ENCODE peak calls at places on chromosomes 13 and 19, in ten cellular contexts. S is activated B cell treated with CpG ODN at 0.5 μM for 24 hours; V is GF-D8; U is NCI-H446 treated with DMSO at 0.1 percent for 48 hours; L is activated CD4-positive, CD25-positive, alpha-beta regulatory T cell; T is psoas muscle; R is NCI-H187; Y is non-pigmented ciliary epithelial cell; M is stimulated activated CD4-positive, alpha-beta T cell treated with anti-CD3 and anti-CD28 coated beads, Interleukin-1b, Interleukin-23, amount 100 ng/mL, for 24 hours; I is uterus. N is an unnamed sample.
A peak's percentile ranks its signal among the peaks of the same experiment; 100 is the strongest.

GRCh38 chr13:23325191-23325590 is 108.3 kb downstream of the SACS start:
- DNase-seq in Y (no peak), T (no peak), R (no peak), U (no peak), M (no peak), I (no peak), V (no peak), L (no peak), S (no peak), N (no peak)

GRCh38 chr19:17931532-17932191 is 1.2 kb upstream of the CCDC124 start:
- DNase-seq in R (no peak), L (no peak), M (no peak), Y (no peak), S (no peak), V (no peak), U (no peak), I (no peak), T (no peak), N (no peak)

GRCh38 chr19:55877211-55877610 is 40.9 kb downstream of the NLRP4 start:
- DNase-seq in S (no peak), U (no peak), M (no peak), V (no peak), Y (no peak), T (no peak), I (no peak), L (no peak), R (no peak), N (no peak)

GRCh38 chr13:24002206-24002815 is 105.0 kb upstream of the C1QTNF9B start:
- DNase-seq in T (no peak), I (no peak), S (no peak), Y (no peak), U (no peak), M (no peak), R (no peak), V (no peak), L (no peak), N (no peak)

GRCh38 chr19:19171821-19172532 is 1.9 kb upstream of the MEF2B start:
- DNase-seq in U (no peak), S (no peak), R (no peak), V (peak; percentile 26), Y (peak; percentile 14), M (no peak), L (no peak), T (peak; percentile 83), I (no peak), N (no peak)

GRCh38 chr13:73248711-73249580 is 190.1 kb downstream of the KLF5 start:
- DNase-seq in V (no peak), L (no peak), M (no peak), T (no peak), U (no peak), Y (no peak), R (no peak), I (no peak), S (no peak), N (no peak)

GRCh38 chr13:111401755-111402154 is 81.3 kb downstream of the TEX29 start:
- DNase-seq in R (no peak), L (no peak), V (no peak), S (no peak), Y (no peak), T (no peak), I (no peak), U (no peak), M (no peak), N (no peak)

GRCh38 chr19:6773323-6773931 is 919 bp downstream of the VAV1 start:
- DNase-seq in S (peak; percentile 60), L (peak; percentile 15), I (no peak), U (no peak), V (peak; percentile 76), R (no peak), M (peak; percentile 35), Y (no peak), T (peak; percentile 60), N (no peak)

GRCh38 chr13:40589285-40590109 is 76.9 kb downstream of the FOXO1 start:
- DNase-seq in U (peak; percentile 44), Y (peak; percentile 40), L (no peak), T (peak; percentile 62), R (no peak), I (no peak), S (no peak), V (peak; percentile 98), M (no peak), N (peak; percentile 70)

GRCh38 chr19:10318807-10319426 is 3.1 kb upstream of the FDX2 start:
- DNase-seq in I (no peak), L (no peak), T (no peak), S (no peak), R (no peak), V (no peak), M (no peak), U (no peak), Y (no peak), N (no peak)

GRCh38 chr19:35295792-35296462 is 4.0 kb downstream of the MAG start:
- DNase-seq in S (peak; percentile 50), T (no peak), U (no peak), L (no peak), V (no peak), Y (no peak), R (no peak), M (no peak), I (no peak), N (no peak)

GRCh38 chr13:97976551-97977375 is 23.3 kb downstream of the IPO5 start:
- DNase-seq in S (no peak), U (no peak), I (no peak), L (no peak), Y (no peak), V (no peak), R (no peak), M (peak; percentile 2), T (peak; percentile 94), N (peak; percentile 36)

GRCh38 chr13:22198656-22199217 is 527.9 kb downstream of the FGF9 start:
- DNase-seq in L (no peak), T (no peak), U (no peak), R (no peak), I (no peak), S (no peak), Y (no peak), M (no peak), V (no peak), N (no peak)

GRCh38 chr13:35891973-35892441 is 239.2 kb downstream of the DCLK1 start:
- DNase-seq in M (no peak), T (no peak), L (no peak), Y (no peak), R (no peak), S (no peak), V (no peak), U (no peak), I (no peak), N (no peak)

GRCh38 chr19:37763488-37763887 is 15.9 kb downstream of the ZNF573 start:
- DNase-seq in U (no peak), I (no peak), Y (no peak), M (no peak), L (no peak), S (no peak), T (no peak), V (no peak), R (no peak), N (no peak)

GRCh38 chr19:28508666-28509065 is 704.3 kb downstream of the UQCRFS1 start:
- DNase-seq in R (no peak), L (no peak), S (no peak), M (no peak), Y (no peak), T (peak; percentile 53), V (no peak), I (no peak), U (no peak), N (no peak)

GRCh38 chr19:3975144-3975543 is 4.2 kb upstream of the DAPK3 start:
- DNase-seq in L (no peak), U (no peak), T (no peak), M (no peak), R (no peak), I (no peak), Y (no peak), S (no peak), V (no peak), N (no peak)

GRCh38 chr19:33624586-33625153 is 2.9 kb downstream of the CHST8 start:
- DNase-seq in V (no peak), L (no peak), S (no peak), I (no peak), T (no peak), R (no peak), Y (no peak), U (no peak), M (no peak), N (no peak)

GRCh38 chr19:7928741-7929701 is 3.1 kb upstream of the CTXN1 start:
- DNase-seq in Y (peak; percentile 40), S (peak; percentile 49), V (no peak), U (no peak), I (peak; percentile 88), L (no peak), T (peak; percentile 74), R (no peak), M (no peak), N (no peak)

GRCh38 chr13:42821437-42821836 is 40.1 kb downstream of the FAM216B start:
- DNase-seq in Y (peak; percentile 50), T (no peak), L (no peak), M (no peak), V (no peak), S (no peak), U (no peak), R (no peak), I (no peak), N (no peak)

GRCh38 chr19:1264801-1265610 is 4.1 kb upstream of the CIRBP start:
- DNase-seq in M (no peak), T (peak; percentile 87), S (peak; percentile 66), Y (no peak), R (no peak), I (peak; percentile 88), V (no peak), L (no peak), U (no peak), N (peak; percentile 77)

GRCh38 chr19:6376512-6377193 is 920 bp upstream of the PSPN start:
- DNase-seq in I (no peak), S (no peak), Y (no peak), L (no peak), V (no peak), M (no peak), T (no peak), U (no peak), R (no peak), N (no peak)

GRCh38 chr13:36865265-36865664 is 46.2 kb downstream of the RFXAP start:
- DNase-seq in I (no peak), S (no peak), L (no peak), U (no peak), V (no peak), R (no peak), Y (no peak), M (no peak), T (no peak), N (no peak)

GRCh38 chr13:99983401-99984133 is 2.0 kb downstream of the ZIC2 start:
- DNase-seq in T (no peak), V (no peak), R (no peak), M (no peak), S (no peak), Y (no peak), I (no peak), L (no peak), U (no peak), N (no peak)

GRCh38 chr19:48926909-48927308 is 6.6 kb upstream of the DHDH start:
- DNase-seq in I (peak; percentile 69), R (no peak), L (no peak), V (no peak), S (no peak), M (no peak), Y (peak; percentile 81), U (no peak), T (no peak), N (peak; percentile 48)

GRCh38 chr13:97125051-97125809 is 96.9 kb upstream of the MBNL2 start:
- DNase-seq in T (peak; percentile 76), L (no peak), V (no peak), M (no peak), R (peak; percentile 85), I (peak; percentile 55), Y (peak; percentile 78), S (no peak), U (peak; percentile 38), N (no peak)

GRCh38 chr13:66036024-66036614 is 1194.0 kb downstream of the PCDH9 start:
- DNase-seq in R (no peak), S (no peak), T (no peak), I (no peak), V (no peak), L (no peak), Y (no peak), U (no peak), M (no peak), N (no peak)

GRCh38 chr19:58356236-58356970 is 3.1 kb upstream of the A1BG start:
- DNase-seq in V (no peak), Y (no peak), I (no peak), M (no peak), U (no peak), S (no peak), R (no peak), L (no peak), T (no peak), N (no peak)